ENCODE peak calls at places on chromosomes 12 and 14, in six cellular contexts. F is fibroblast of pulmonary artery, N is pancreas, L is fibroblast of lung, H is fibroblast of mammary gland, Y is stomach. B is an unnamed sample.

GRCh38 chr12:92064420-92064819 is 81.2 kb downstream of the BTG1 start:
- DNase-seq in Y (no peak), H (no peak), L (peak), N (no peak), F (no peak), B (no peak)

GRCh38 chr14:23569443-23570151 is 2.0 kb upstream of the AP1G2 start:
- DNase-seq in Y (no peak), F (no peak), H (no peak), L (no peak), N (no peak), B (no peak)

GRCh38 chr14:78170203-78170602 is at the start of gene NRXN3:
- DNase-seq in H (no peak), Y (no peak), L (no peak), N (no peak), F (no peak), B (no peak)

GRCh38 chr12:121803861-121804416 is at the start of gene SETD1B:
- DNase-seq in N (peak), H (peak), L (peak), Y (peak), F (peak), B (no peak)

GRCh38 chr14:53814371-53814770 is 142.3 kb downstream of the BMP4 start:
- DNase-seq in L (peak), Y (no peak), N (no peak), H (peak), F (no peak), B (no peak)

GRCh38 chr14:99133563-99134332 is 138.2 kb downstream of the BCL11B start:
- DNase-seq in H (no peak), F (no peak), N (no peak), Y (peak), L (no peak), B (no peak)

GRCh38 chr12:59689776-59690175 is 93.9 kb downstream of the SLC16A7 start:
- DNase-seq in F (no peak), H (no peak), N (no peak), Y (no peak), L (no peak), B (no peak)

GRCh38 chr14:95609398-95609990 is 74.6 kb downstream of the GLRX5 start:
- DNase-seq in H (peak), F (peak), Y (peak), L (peak), N (no peak), B (no peak)

GRCh38 chr12:91833780-91834359 is 311.8 kb downstream of the BTG1 start:
- DNase-seq in N (no peak), H (no peak), F (no peak), Y (no peak), L (no peak), B (no peak)

GRCh38 chr14:91377700-91378652 is 39.6 kb downstream of the CCDC88C start:
- DNase-seq in N (no peak), Y (no peak), H (no peak), L (no peak), F (no peak), B (no peak)

GRCh38 chr12:90069711-90070110 is 361.1 kb upstream of the ATP2B1 start:
- DNase-seq in H (no peak), L (no peak), N (no peak), F (no peak), Y (no peak), B (no peak)

GRCh38 chr14:31465113-31465512 is 7.8 kb upstream of the DTD2 start:
- DNase-seq in H (peak), Y (no peak), N (no peak), L (peak), F (peak), B (no peak)

GRCh38 chr12:111245701-111246476 is 123.0 kb downstream of the PHETA1 start:
- DNase-seq in F (no peak), H (no peak), N (no peak), Y (no peak), L (no peak), B (no peak)

GRCh38 chr14:22658951-22659350 is 14.8 kb upstream of the OR6J1 start:
- DNase-seq in Y (no peak), N (no peak), F (no peak), L (no peak), H (no peak), B (no peak)

GRCh38 chr12:126742326-126742725 is 1524.6 kb upstream of the TMEM132C start:
- DNase-seq in L (no peak), H (no peak), Y (no peak), N (no peak), F (no peak), B (peak)

GRCh38 chr12:116055895-116056607 is 221.4 kb downstream of the MED13L start:
- DNase-seq in Y (no peak), H (no peak), F (no peak), N (no peak), L (no peak), B (no peak)

GRCh38 chr12:12466157-12466556 is 96.5 kb downstream of the DUSP16 start:
- DNase-seq in L (no peak), Y (no peak), F (no peak), N (no peak), H (no peak), B (no peak)

GRCh38 chr14:52863339-52863700 is 71.9 kb upstream of the GNPNAT1 start:
- DNase-seq in N (no peak), F (peak), Y (no peak), H (no peak), L (peak), B (no peak)

GRCh38 chr12:103819892-103820291 is 21.1 kb downstream of the NT5DC3 start:
- DNase-seq in H (no peak), F (no peak), N (no peak), Y (no peak), L (no peak), B (no peak)

GRCh38 chr12:118249547-118249946 is 113.6 kb downstream of the PEBP1 start:
- DNase-seq in F (no peak), N (no peak), L (no peak), H (no peak), Y (no peak), B (no peak)

GRCh38 chr12:19967486-19967885 is 400.9 kb upstream of the PDE3A start:
- DNase-seq in F (peak), H (peak), L (peak), N (no peak), Y (no peak), B (peak)

GRCh38 chr14:50844397-50844796 is 13.4 kb upstream of the NIN start:
- DNase-seq in N (no peak), Y (no peak), F (no peak), L (no peak), H (no peak), B (no peak)

GRCh38 chr12:13038491-13039161 is 5.6 kb upstream of the FAM234B start:
- DNase-seq in F (peak), L (peak), Y (no peak), H (peak), N (no peak), B (peak)

GRCh38 chr12:9925746-9926393 is 6.3 kb downstream of the CLEC2A start:
- DNase-seq in Y (no peak), L (peak), N (no peak), H (peak), F (peak), B (peak)

GRCh38 chr12:989751-990278 is 1.2 kb upstream of the ERC1 start:
- DNase-seq in L (peak), F (peak), H (peak), Y (no peak), N (no peak), B (peak)

GRCh38 chr14:74547331-74547927 is 53.9 kb downstream of the ISCA2 start:
- DNase-seq in F (no peak), Y (no peak), L (no peak), H (no peak), N (no peak), B (no peak)

GRCh38 chr12:49662998-49663843 is 39.9 kb downstream of the PRPF40B start:
- DNase-seq in Y (no peak), F (peak), L (peak), H (peak), N (no peak), B (no peak)

GRCh38 chr14:68785817-68786490 is 6.9 kb downstream of the ZFP36L1 start:
- DNase-seq in L (peak), N (no peak), Y (peak), F (peak), H (peak), B (no peak)

GRCh38 chr14:74860179-74860578 is 15.8 kb downstream of the PROX2 start:
- DNase-seq in F (no peak), L (no peak), N (no peak), Y (no peak), H (no peak), B (no peak)

GRCh38 chr12:54134850-54135249 is 53.9 kb downstream of the SMUG1 start:
- DNase-seq in N (no peak), F (no peak), L (no peak), H (no peak), Y (no peak), B (no peak)

GRCh38 chr14:100703574-100704220 is 23.0 kb upstream of the DLK1 start:
- DNase-seq in N (no peak), Y (no peak), L (no peak), H (no peak), F (no peak), B (no peak)

GRCh38 chr12:128976120-128976519 is 122.8 kb downstream of the GLT1D1 start:
- DNase-seq in Y (no peak), N (no peak), L (no peak), F (no peak), H (no peak), B (no peak)
- TF ChIP-seq CTCF in Y (no peak), N (no peak), L (no peak), F (no peak), H (no peak), B (no peak)

GRCh38 chr14:67497716-67498115 is 9.2 kb upstream of the TMEM229B start:
- DNase-seq in N (no peak), F (no peak), H (no peak), L (no peak), Y (no peak), B (no peak)
- TF ChIP-seq CTCF in N (no peak), F (no peak), H (no peak), L (no peak), Y (no peak), B (no peak)

GRCh38 chr12:27686147-27686546 is 10.1 kb upstream of the REP15 start:
- DNase-seq in Y (no peak), N (no peak), H (no peak), L (no peak), F (no peak), B (no peak)
- TF ChIP-seq CTCF in Y (no peak), N (no peak), H (no peak), L (no peak), F (no peak), B (no peak)

DNA sequence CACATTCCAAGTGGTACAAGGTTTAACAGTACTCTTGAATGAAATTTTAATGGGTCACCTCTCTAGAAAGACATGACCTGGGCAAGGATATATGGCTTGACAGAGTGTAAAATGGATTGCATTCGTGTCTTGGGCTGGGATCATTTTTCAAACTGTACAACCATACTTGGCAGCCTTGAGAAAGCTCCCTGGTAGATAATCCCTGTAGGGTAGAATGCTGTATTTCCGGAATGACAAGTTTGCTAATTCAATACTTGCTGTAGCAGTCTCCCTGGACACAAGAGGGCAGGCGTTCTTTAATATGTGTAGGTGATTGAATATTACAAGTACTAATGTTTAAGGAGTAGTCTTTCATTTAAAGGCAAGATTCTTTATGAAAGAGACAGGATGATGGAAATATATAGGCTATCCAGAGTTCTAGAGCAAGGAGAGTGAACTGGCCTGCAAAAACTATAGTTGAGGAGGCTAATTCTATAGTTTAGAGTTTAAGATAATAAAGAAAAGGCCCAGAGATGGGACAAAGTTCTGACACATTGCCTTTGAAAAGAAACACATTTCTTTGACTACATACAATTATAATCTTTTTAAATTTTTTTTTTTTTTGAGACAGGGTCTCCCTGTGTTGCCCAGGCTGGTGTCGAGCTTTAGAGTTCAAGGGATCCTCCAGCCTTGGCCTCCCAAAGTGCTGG is 53.4 kb downstream of the PLBD1 start:
- DNase-seq in F (peak), L (peak), H (peak), Y (peak), N (no peak), B (peak)
- TF ChIP-seq CTCF in F (peak), L (peak), H (peak), Y (peak), N (peak), B (peak)

GRCh38 chr12:46370792-46371717 is 1.5 kb downstream of the SLC38A2 start:
- DNase-seq in N (peak), F (peak), L (peak), H (peak), Y (peak), B (peak)
- TF ChIP-seq CTCF in N (no peak), F (no peak), L (no peak), H (no peak), Y (peak), B (no peak)

GRCh38 chr12:47808574-47809380 is 10.9 kb downstream of the HDAC7 start:
- DNase-seq in L (no peak), Y (no peak), N (no peak), F (no peak), H (peak), B (no peak)
- TF ChIP-seq CTCF in L (peak), Y (no peak), N (no peak), F (peak), H (peak), B (peak)

GRCh38 chr12:61891632-61892031 is 368.6 kb upstream of the USP15 start:
- DNase-seq in L (no peak), H (peak), F (no peak), Y (no peak), N (no peak), B (no peak)
- TF ChIP-seq CTCF in L (no peak), H (no peak), F (no peak), Y (no peak), N (no peak), B (no peak)

B was measured in astrocyte of the cerebellum.